ENCODE peak calls at places on chromosome 20, in eight cellular contexts. U is A549, W is HCT116, Q is GM12878, L is HepG2, H is H1, S is K562, O is endothelial cell of umbilical vein. T is an unnamed sample.

GRCh38 chr20:61192254-61192950 is 59.7 kb upstream of the CDH4 start:
- DNase-seq in S (no peak), H (no peak), W (no peak), Q (no peak), U (no peak), O (no peak), L (no peak), T (no peak)

GRCh38 chr20:2516399-2516798 is 7.7 kb upstream of the ZNF343 start:
- DNase-seq in W (no peak), Q (no peak), S (no peak), H (no peak), U (no peak), O (no peak), L (no peak), T (no peak)

GRCh38 chr20:5688431-5688972 is 61.7 kb upstream of the SHLD1 start:
- DNase-seq in S (peak), Q (no peak), H (no peak), O (no peak), W (no peak), L (no peak), U (no peak), T (peak)

GRCh38 chr20:38874460-38875169 is 51.6 kb upstream of the FAM83D start:
- DNase-seq in L (no peak), Q (no peak), W (no peak), H (no peak), O (no peak), U (no peak), S (no peak), T (no peak)

GRCh38 chr20:24998631-24999445 is 6.3 kb upstream of the APMAP start:
- DNase-seq in O (no peak), S (no peak), W (no peak), L (no peak), U (no peak), Q (no peak), H (no peak), T (no peak)

GRCh38 chr20:58331961-58332551 is 22.5 kb downstream of the RAB22A start:
- DNase-seq in O (no peak), L (no peak), W (no peak), H (no peak), Q (no peak), S (no peak), U (no peak), T (no peak)

GRCh38 chr20:58842276-58842675 is 8.4 kb downstream of the GNAS-AS1 start:
- DNase-seq in W (no peak), H (no peak), O (no peak), L (no peak), U (no peak), Q (no peak), S (no peak), T (no peak)

GRCh38 chr20:63150911-63151531 is 64.9 kb downstream of the YTHDF1 start:
- DNase-seq in W (no peak), U (no peak), L (no peak), H (no peak), S (no peak), O (no peak), Q (no peak), T (peak)

GRCh38 chr20:5164645-5165399 is 38.0 kb downstream of the CDS2 start:
- DNase-seq in Q (no peak), S (no peak), O (no peak), L (no peak), U (no peak), H (no peak), W (no peak), T (no peak)

GRCh38 chr20:10079964-10080363 is 45.2 kb downstream of the ANKEF1 start:
- DNase-seq in Q (no peak), O (no peak), H (no peak), S (no peak), L (no peak), W (no peak), U (peak), T (no peak)

GRCh38 chr20:20791664-20792568 is 79.5 kb upstream of the RALGAPA2 start:
- DNase-seq in W (no peak), Q (no peak), U (no peak), S (no peak), O (no peak), L (no peak), H (no peak), T (no peak)

GRCh38 chr20:19909696-19910095 is 107.5 kb upstream of the NAA20 start:
- DNase-seq in O (no peak), H (no peak), S (no peak), L (no peak), W (no peak), Q (no peak), U (no peak), T (peak)

GRCh38 chr20:47681977-47682812 is 103.1 kb downstream of the SULF2 start:
- DNase-seq in H (no peak), U (peak), O (peak), S (no peak), W (no peak), L (peak), Q (no peak), T (no peak)

GRCh38 chr20:62466071-62466760 is 9.6 kb downstream of the GATA5 start:
- DNase-seq in O (no peak), Q (no peak), S (no peak), W (no peak), U (no peak), H (no peak), L (no peak), T (no peak)

GRCh38 chr20:15047100-15047499 is 709.7 kb upstream of the FLRT3 start:
- DNase-seq in H (no peak), O (no peak), W (no peak), Q (no peak), U (no peak), S (no peak), L (no peak), T (no peak)

GRCh38 chr20:18276821-18277220 is 11.5 kb upstream of the ZNF133 start:
- DNase-seq in H (peak), Q (no peak), S (peak), U (peak), L (peak), W (peak), O (peak), T (peak)

GRCh38 chr20:58552366-58552934 is 37.3 kb upstream of the APCDD1L start:
- DNase-seq in H (no peak), Q (no peak), W (no peak), U (no peak), O (no peak), S (no peak), L (no peak), T (no peak)

GRCh38 chr20:34364013-34364382 is 925 bp downstream of the ITCH start:
- DNase-seq in U (peak), O (peak), S (no peak), W (no peak), H (no peak), L (no peak), Q (no peak), T (peak)

GRCh38 chr20:32727663-32728062 is 15.6 kb downstream of the COMMD7 start:
- DNase-seq in W (no peak), H (no peak), U (no peak), O (no peak), S (no peak), Q (no peak), L (no peak), T (no peak)

GRCh38 chr20:57064836-57065235 is 201.6 kb downstream of the BMP7 start:
- DNase-seq in W (no peak), L (no peak), O (no peak), Q (no peak), U (no peak), H (no peak), S (no peak), T (no peak)

GRCh38 chr20:32479012-32479411 is 106.1 kb downstream of the NOL4L start:
- DNase-seq in H (no peak), Q (no peak), O (no peak), W (no peak), U (no peak), L (no peak), S (no peak), T (no peak)

GRCh38 chr20:20207291-20207690 is 155.0 kb downstream of the CFAP61 start:
- DNase-seq in L (no peak), H (no peak), O (no peak), U (no peak), Q (no peak), W (no peak), S (no peak), T (no peak)

GRCh38 chr20:35004749-35005462 is 49.2 kb downstream of the MYH7B start:
- DNase-seq in S (no peak), H (no peak), L (no peak), U (no peak), W (no peak), O (no peak), Q (no peak), T (no peak)

GRCh38 chr20:13271098-13271497 is 50.0 kb downstream of the ISM1 start:
- DNase-seq in W (no peak), L (no peak), S (no peak), Q (no peak), O (peak), U (no peak), H (no peak), T (no peak)
- TF ChIP-seq MAX in W (no peak), L (no peak), S (no peak), Q (no peak), O (no peak), U (no peak), H (no peak), T (no peak)

GRCh38 chr20:50794846-50795634 is at the start of gene BCAS4:
- DNase-seq in H (peak), W (peak), U (peak), S (peak), L (peak), O (peak), Q (no peak), T (peak)
- TF ChIP-seq CTCF in H (peak), W (peak), U (peak), S (peak), L (peak), O (peak), Q (peak), T (peak)

GRCh38 chr20:8657664-8658063 is 411.2 kb upstream of the PLCB4 start:
- DNase-seq in Q (no peak), H (no peak), W (no peak), L (no peak), U (no peak), S (no peak), O (no peak), T (peak)

GRCh38 chr20:8647868-8648495 is 420.9 kb upstream of the PLCB4 start:
- DNase-seq in H (no peak), U (no peak), L (no peak), W (no peak), S (no peak), O (no peak), Q (no peak), T (peak)

GRCh38 chr20:8656335-8656734 is 412.6 kb upstream of the PLCB4 start:
- DNase-seq in Q (no peak), O (peak), W (no peak), H (no peak), U (peak), L (peak), S (no peak), T (no peak)

GRCh38 chr20:8654486-8654885 is 414.4 kb upstream of the PLCB4 start:
- DNase-seq in U (no peak), H (no peak), O (peak), Q (no peak), L (no peak), S (no peak), W (no peak), T (no peak)

DNA sequence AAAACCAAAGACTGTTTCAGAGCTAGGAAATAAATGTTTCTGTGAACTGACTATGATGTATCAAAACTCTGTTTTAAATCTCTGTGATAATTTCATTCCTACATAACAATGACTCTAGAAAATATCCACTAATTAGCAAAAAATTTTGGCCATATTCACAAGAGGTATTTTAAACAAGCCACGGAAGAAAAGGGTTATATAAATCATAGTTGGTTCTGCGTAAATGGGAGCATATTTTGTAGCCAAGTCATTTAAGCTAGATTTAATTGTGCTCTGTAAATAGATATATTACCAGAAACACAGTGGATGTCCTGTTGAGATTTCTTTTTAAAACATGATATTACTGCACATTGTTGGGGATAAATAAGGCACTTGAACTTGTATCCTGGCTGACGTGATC is 416.5 kb upstream of the PLCB4 start:
- DNase-seq in H (no peak), L (no peak), O (no peak), Q (no peak), U (no peak), W (no peak), S (no peak), T (no peak)
- TF ChIP-seq POLR2A in H (no peak), L (no peak), O (no peak), Q (no peak), U (no peak), W (no peak), S (no peak), T (no peak)

DNA sequence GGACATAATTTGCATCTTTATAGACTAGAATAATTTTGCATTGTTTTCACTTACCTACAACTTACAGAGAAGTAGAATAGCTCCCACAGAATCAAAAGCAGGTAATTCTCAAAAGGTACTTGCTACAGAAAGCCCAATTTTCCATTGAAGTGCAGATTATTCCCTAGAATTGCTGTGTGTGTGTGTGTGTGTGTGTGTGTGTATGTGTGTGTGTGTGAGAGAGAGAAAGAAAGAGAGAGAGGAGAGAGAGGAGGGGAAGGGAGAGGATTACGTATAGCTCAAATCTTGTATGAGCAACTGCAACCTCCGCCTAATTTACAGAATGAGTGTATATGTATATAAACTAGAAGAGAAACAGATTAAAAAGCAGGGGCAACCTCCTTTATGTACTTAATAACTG is 68.0 kb downstream of the DOK5 start:
- DNase-seq in Q (no peak), L (no peak), H (no peak), W (no peak), U (no peak), O (no peak), S (no peak), T (no peak)
- TF ChIP-seq MAX in Q (no peak), L (no peak), H (no peak), W (no peak), U (no peak), O (no peak), S (no peak), T (no peak)